ENCODE peak calls at places on chromosomes 11 and 22, in ten cellular contexts. H is neuronal stem cell; C is naive thymus-derived CD4-positive, alpha-beta T cell; E is CD8-positive, alpha-beta memory T cell; G is Peyer's patch; M is A549; Z is foreskin fibroblast; I is epithelial cell of esophagus; T is tibial nerve; Q is CD4-positive, CD25-positive, alpha-beta regulatory T cell. B is an unnamed sample.

GRCh38 chr11:122601131-122602125 is 54.1 kb upstream of the UBASH3B start:
- DNase-seq in Z (peak), C (no peak), I (peak), E (no peak), H (no peak), M (peak), G (no peak), T (peak), Q (no peak), B (no peak)

GRCh38 chr11:124896071-124896750 is 1.5 kb downstream of the ROBO4 start:
- DNase-seq in Z (no peak), C (no peak), G (no peak), T (peak), M (no peak), I (no peak), H (no peak), E (no peak), Q (no peak), B (no peak)

GRCh38 chr11:117820071-117820470 is 4.5 kb downstream of the FXYD2 start:
- DNase-seq in E (no peak), C (no peak), T (no peak), I (no peak), Z (no peak), H (no peak), G (peak), Q (no peak), M (no peak), B (no peak)

GRCh38 chr11:114285599-114285998 is 10.6 kb upstream of the NNMT start:
- DNase-seq in Z (peak), C (no peak), I (peak), M (no peak), Q (no peak), G (no peak), H (no peak), E (no peak), T (no peak), B (no peak)

GRCh38 chr11:60809249-60809648 is 24.1 kb downstream of the MS4A10 start:
- DNase-seq in G (no peak), H (no peak), I (no peak), Q (no peak), Z (no peak), C (no peak), T (no peak), M (no peak), E (no peak), B (no peak)

GRCh38 chr11:6523253-6523652 is 26.2 kb downstream of the DNHD1 start:
- DNase-seq in T (no peak), E (no peak), H (no peak), I (peak), C (no peak), M (peak), Z (peak), Q (no peak), G (no peak), B (no peak)

GRCh38 chr22:39208013-39208680 is 36.6 kb downstream of the PDGFB start:
- DNase-seq in Q (no peak), H (no peak), G (peak), C (no peak), E (no peak), T (no peak), I (no peak), Z (no peak), M (no peak), B (no peak)

GRCh38 chr22:30832407-30832987 is 136.1 kb downstream of the MORC2 start:
- DNase-seq in T (no peak), Z (no peak), G (peak), M (no peak), Q (no peak), E (no peak), C (no peak), H (no peak), I (no peak), B (no peak)

GRCh38 chr22:31958625-31959239 is 14.4 kb downstream of the YWHAH start:
- DNase-seq in M (no peak), H (no peak), Q (peak), E (no peak), I (no peak), Z (no peak), C (no peak), G (no peak), T (no peak), B (no peak)

GRCh38 chr11:111606986-111607385 is 4.7 kb downstream of the SIK2 start:
- DNase-seq in Q (no peak), T (no peak), C (no peak), I (no peak), Z (no peak), M (no peak), G (no peak), H (no peak), E (no peak), B (no peak)

GRCh38 chr11:114187173-114187572 is 109.0 kb upstream of the NNMT start:
- DNase-seq in H (no peak), M (no peak), T (no peak), C (no peak), Z (no peak), E (no peak), G (peak), Q (no peak), I (no peak), B (no peak)

GRCh38 chr11:101441747-101442146 is 142.1 kb downstream of the TRPC6 start:
- DNase-seq in Q (no peak), T (no peak), I (no peak), M (no peak), G (no peak), H (no peak), C (no peak), E (no peak), Z (peak), B (no peak)

GRCh38 chr11:18408558-18409242 is 3.4 kb upstream of the LDHC start:
- DNase-seq in G (no peak), C (no peak), M (peak), Z (no peak), H (no peak), Q (no peak), I (peak), E (no peak), T (no peak), B (no peak)

GRCh38 chr22:24208012-24208749 is 26.9 kb downstream of the SUSD2 start:
- DNase-seq in Q (no peak), I (peak), E (no peak), G (no peak), C (no peak), H (no peak), Z (peak), T (peak), M (peak), B (peak)

GRCh38 chr22:42800731-42801536 is 56.1 kb downstream of the ARFGAP3 start:
- DNase-seq in Q (no peak), Z (no peak), G (no peak), I (no peak), T (no peak), C (no peak), E (no peak), H (no peak), M (no peak), B (no peak)

GRCh38 chr11:34560511-34560910 is 46.9 kb upstream of the ELF5 start:
- DNase-seq in Q (no peak), M (no peak), T (no peak), Z (no peak), I (no peak), H (no peak), G (no peak), C (no peak), E (no peak), B (no peak)

GRCh38 chr11:4947505-4947904 is at the start of gene OR51A4:
- DNase-seq in M (no peak), H (no peak), T (no peak), C (no peak), I (no peak), E (no peak), G (no peak), Z (no peak), Q (no peak), B (no peak)

GRCh38 chr11:67282876-67283371 is 6.2 kb upstream of the ANKRD13D start:
- DNase-seq in H (no peak), G (no peak), T (no peak), C (no peak), E (no peak), I (no peak), Z (no peak), Q (no peak), M (no peak), B (no peak)

GRCh38 chr11:128294685-128295079 is 292.7 kb downstream of the ETS1 start:
- DNase-seq in G (no peak), E (no peak), C (no peak), I (peak), Z (peak), T (no peak), Q (no peak), M (no peak), H (no peak), B (no peak)
- H3K4me3 ChIP-seq in G (no peak), E (no peak), C (no peak), I (no peak), Z (no peak), T (no peak), Q (no peak), M (no peak), H (no peak), B (no peak)

DNA sequence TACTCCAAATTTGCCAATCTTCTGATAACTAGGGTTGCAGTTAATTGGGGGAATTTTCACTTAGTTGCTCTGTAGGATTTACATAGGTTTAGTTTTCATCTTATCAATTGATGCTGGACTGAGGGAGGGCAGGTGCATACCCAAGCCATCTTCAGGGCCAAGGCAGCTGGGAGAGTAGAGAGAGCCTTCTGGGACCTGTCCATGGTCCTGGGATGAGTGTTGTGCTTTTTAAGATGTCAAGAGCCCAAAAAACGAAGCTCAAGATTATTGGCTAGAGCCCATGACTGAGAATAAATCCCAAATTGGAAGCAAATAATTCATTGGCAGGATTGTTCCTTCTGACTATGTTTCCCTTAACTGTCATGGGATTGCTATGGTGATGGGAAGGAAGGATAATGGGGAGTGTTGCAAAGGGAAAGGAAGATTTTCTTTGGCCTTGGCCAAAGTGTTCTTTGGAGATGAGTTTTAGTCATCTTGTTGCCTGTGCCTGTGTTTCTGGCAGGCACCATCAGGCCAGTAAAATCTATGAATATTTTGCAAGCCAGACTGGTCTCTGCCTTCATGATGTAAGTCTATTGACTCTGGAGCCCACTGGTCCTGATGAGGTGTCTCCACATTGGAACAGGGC is 4.5 kb downstream of the SLC22A6 start:
- DNase-seq in C (no peak), G (no peak), I (peak), M (no peak), Q (no peak), H (peak), E (no peak), Z (peak), T (no peak), B (peak)
- H3K4me3 ChIP-seq in C (no peak), G (no peak), I (no peak), M (no peak), Q (no peak), H (no peak), E (no peak), Z (no peak), T (no peak), B (no peak)

GRCh38 chr11:43578346-43579170 is 102.0 kb upstream of the HSD17B12 start:
- DNase-seq in Z (peak), T (no peak), E (no peak), M (peak), C (no peak), Q (no peak), I (peak), G (no peak), H (no peak), B (no peak)
- H3K4me3 ChIP-seq in Z (peak), T (peak), E (no peak), M (peak), C (no peak), Q (no peak), I (peak), G (peak), H (peak), B (peak)

GRCh38 chr22:17107547-17107810 is 13.7 kb downstream of the TMEM121B start:
- DNase-seq in E (no peak), I (no peak), M (no peak), Q (no peak), Z (no peak), H (no peak), G (no peak), C (no peak), T (no peak), B (no peak)

GRCh38 chr22:17106161-17106784 is 14.9 kb downstream of the TMEM121B start:
- DNase-seq in M (no peak), Z (no peak), E (no peak), T (no peak), C (no peak), G (no peak), H (no peak), I (no peak), Q (no peak), B (no peak)

GRCh38 chr22:17108256-17109112 is 12.7 kb downstream of the TMEM121B start:
- DNase-seq in Z (no peak), H (no peak), M (no peak), Q (no peak), T (no peak), C (no peak), G (no peak), E (no peak), I (no peak), B (no peak)

GRCh38 chr22:17105143-17106129 is 15.7 kb downstream of the TMEM121B start:
- DNase-seq in G (no peak), Z (no peak), I (no peak), Q (no peak), H (no peak), C (no peak), M (no peak), T (no peak), E (no peak), B (no peak)

GRCh38 chr22:17106785-17107546 is 14.2 kb downstream of the TMEM121B start:
- DNase-seq in I (no peak), Z (no peak), Q (no peak), H (no peak), G (no peak), E (peak), M (no peak), T (no peak), C (peak), B (no peak)
- H3K4me3 ChIP-seq in I (no peak), Z (no peak), Q (no peak), H (no peak), G (no peak), E (no peak), M (no peak), T (no peak), C (peak), B (no peak)

DNA sequence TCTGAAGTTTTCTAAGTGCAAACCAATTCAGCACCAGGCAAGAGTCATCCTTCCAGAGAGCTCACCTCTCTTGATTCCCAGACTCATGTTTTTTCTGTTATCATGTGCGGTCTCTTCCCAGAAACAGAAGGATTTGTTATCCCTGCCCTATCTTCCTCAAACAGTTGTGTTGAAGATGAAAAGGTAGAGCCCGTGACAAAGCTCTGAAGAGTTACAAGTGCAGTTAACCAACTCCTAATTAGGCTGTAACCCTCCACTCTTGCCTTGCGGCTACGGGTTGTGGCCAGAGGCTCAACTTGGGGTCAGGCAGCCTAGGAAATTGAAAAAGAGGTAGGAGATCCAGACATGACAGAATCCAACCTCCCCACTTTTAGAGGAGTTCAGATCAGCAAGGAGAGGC is 76.2 kb upstream of the CADM1 start:
- DNase-seq in T (no peak), E (no peak), Z (no peak), M (no peak), C (no peak), H (no peak), Q (no peak), G (no peak), I (no peak), B (no peak)
- H3K4me3 ChIP-seq in T (no peak), E (no peak), Z (no peak), M (no peak), C (no peak), H (no peak), Q (no peak), G (no peak), I (no peak), B (no peak)

GRCh38 chr22:11066458-11067285 is 4461.3 kb upstream of the OR11H1 start:
- DNase-seq in G (no peak), I (no peak), T (no peak), Z (no peak), Q (no peak), H (no peak), M (no peak), E (no peak), C (no peak), B (no peak)
- H3K4me3 ChIP-seq in G (no peak), I (no peak), T (no peak), Z (no peak), Q (no peak), H (no peak), M (no peak), E (no peak), C (no peak), B (no peak)

GRCh38 chr11:69643646-69644045 is 2.7 kb downstream of the CCND1 start:
- DNase-seq in T (no peak), G (no peak), Z (no peak), I (no peak), H (no peak), M (no peak), E (no peak), C (no peak), Q (no peak), B (no peak)
- H3K4me3 ChIP-seq in T (peak), G (peak), Z (peak), I (peak), H (no peak), M (peak), E (no peak), C (no peak), Q (no peak), B (no peak)

GRCh38 chr11:55658608-55659007 is 3.4 kb upstream of the OR4C6 start:
- DNase-seq in T (no peak), G (no peak), Q (no peak), I (no peak), Z (no peak), M (no peak), E (no peak), H (no peak), C (no peak), B (no peak)

GRCh38 chr11:55655096-55655495 is 6.9 kb upstream of the OR4C6 start:
- DNase-seq in C (no peak), E (no peak), Z (no peak), I (no peak), H (no peak), M (no peak), T (no peak), Q (no peak), G (no peak), B (no peak)

GRCh38 chr11:55661901-55662300 is at the start of gene OR4C6:
- DNase-seq in Z (no peak), Q (no peak), C (no peak), E (no peak), H (no peak), T (no peak), I (no peak), M (no peak), G (no peak), B (no peak)

GRCh38 chr11:55652560-55652959 is 4.4 kb downstream of the OR4S2 start:
- DNase-seq in M (no peak), T (no peak), G (no peak), I (no peak), E (no peak), Z (no peak), H (no peak), Q (no peak), C (no peak), B (no peak)

GRCh38 chr11:55658031-55658573 is 3.9 kb upstream of the OR4C6 start:
- DNase-seq in H (no peak), Z (no peak), G (no peak), I (no peak), C (no peak), E (no peak), Q (no peak), T (no peak), M (no peak), B (no peak)
- H3K4me3 ChIP-seq in H (no peak), Z (no peak), G (no peak), I (no peak), C (no peak), E (no peak), Q (no peak), T (no peak), M (no peak), B (no peak)

GRCh38 chr22:33389927-33390326 is 331.7 kb upstream of the SYN3 start:
- DNase-seq in T (no peak), Z (no peak), Q (no peak), I (no peak), C (no peak), E (no peak), G (no peak), M (no peak), H (no peak), B (no peak)

GRCh38 chr22:33382427-33382826 is 324.2 kb upstream of the SYN3 start:
- DNase-seq in C (no peak), Z (no peak), G (no peak), E (no peak), T (no peak), M (peak), H (no peak), I (no peak), Q (no peak), B (no peak)

GRCh38 chr22:33386270-33386669 is 328.1 kb upstream of the SYN3 start:
- DNase-seq in Z (no peak), E (no peak), H (no peak), M (no peak), C (no peak), T (no peak), Q (no peak), I (no peak), G (no peak), B (no peak)

GRCh38 chr22:33381531-33382406 is 323.6 kb upstream of the SYN3 start:
- DNase-seq in T (no peak), C (no peak), Z (no peak), I (no peak), M (peak), H (no peak), E (no peak), G (no peak), Q (no peak), B (no peak)

DNA sequence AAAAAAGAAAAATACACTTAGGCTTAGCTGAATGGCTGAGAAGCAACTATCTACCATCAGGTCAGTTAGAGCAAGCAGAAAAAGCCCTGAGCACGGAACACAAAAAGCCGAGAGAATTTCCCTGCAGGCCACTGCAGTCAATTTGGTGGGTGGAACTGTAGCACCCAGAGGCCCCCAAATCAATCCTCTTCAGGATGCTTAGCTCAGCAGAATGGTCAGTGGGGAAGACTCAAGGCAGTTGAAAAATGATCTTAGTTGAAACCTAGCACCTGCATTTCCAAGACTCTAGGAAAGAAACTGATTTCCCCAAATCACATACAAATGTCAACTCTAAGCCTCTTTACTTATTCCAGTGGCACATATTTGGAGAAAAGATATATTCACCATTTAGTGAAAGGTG is 327.4 kb upstream of the SYN3 start:
- DNase-seq in T (no peak), Q (no peak), I (no peak), M (no peak), G (no peak), E (no peak), Z (no peak), H (no peak), C (no peak), B (no peak)
- H3K4me3 ChIP-seq in T (no peak), Q (no peak), I (no peak), M (no peak), G (no peak), E (no peak), Z (no peak), H (no peak), C (no peak), B (no peak)